ENCODE peak calls at places on chromosomes 7 and 10, in five cellular contexts. J is epithelial cell of esophagus; D is PC-3; S is NCI-H1092 treated with DMSO at 0.1 percent for 48 hours; Z is CD4-positive, alpha-beta memory T cell. R is an unnamed sample.

GRCh38 chr10:132658546-132659205 is 121.1 kb downstream of the INPP5A start:
- DNase-seq in J (no peak), D (no peak), Z (no peak), S (no peak), R (no peak)

GRCh38 chr7:5525271-5526189 is 101.9 kb upstream of the TNRC18 start:
- DNase-seq in J (peak; percentile 78), D (peak; percentile 40), S (no peak), Z (peak; percentile 45), R (peak; percentile 77)

GRCh38 chr7:115789901-115790300 is 240.7 kb downstream of the TFEC start:
- DNase-seq in D (no peak), S (no peak), Z (no peak), J (no peak), R (no peak)

GRCh38 chr10:22634606-22635467 is 79.5 kb downstream of the PIP4K2A start:
- DNase-seq in S (no peak), Z (no peak), D (no peak), J (no peak), R (no peak)

GRCh38 chr7:140696679-140697446 is at the start of gene NDUFB2:
- DNase-seq in J (peak; percentile 81), D (peak; percentile 61), S (peak; percentile 90), Z (peak; percentile 84), R (peak; percentile 74)

GRCh38 chr7:4838626-4839334 is 23.1 kb downstream of the PAPOLB start:
- DNase-seq in Z (no peak), J (no peak), D (no peak), S (no peak), R (no peak)

GRCh38 chr10:103564799-103565365 is 71.4 kb downstream of the NEURL1 start:
- DNase-seq in Z (no peak), D (peak; percentile 23), J (peak; percentile 20), S (no peak), R (no peak)

GRCh38 chr10:44891721-44892120 is 19.4 kb upstream of the TMEM72 start:
- DNase-seq in Z (no peak), S (no peak), J (no peak), D (no peak), R (no peak)

GRCh38 chr7:52120908-52121307 is 804.3 kb upstream of the COBL start:
- DNase-seq in J (no peak), D (no peak), S (no peak), Z (no peak), R (no peak)

GRCh38 chr7:40715053-40715430 is 580.2 kb downstream of the SUGCT start:
- DNase-seq in Z (no peak), S (no peak), D (no peak), J (no peak), R (peak; percentile 24)

GRCh38 chr10:125027889-125028288 is 86.0 kb downstream of the ZRANB1 start:
- DNase-seq in J (no peak), Z (no peak), D (no peak), S (no peak), R (no peak)

GRCh38 chr10:75029874-75030273 is 81.6 kb upstream of the SAMD8 start:
- DNase-seq in S (no peak), Z (no peak), D (no peak), J (no peak), R (no peak)

GRCh38 chr10:10903620-10904019 is 114.1 kb upstream of the CELF2 start:
- DNase-seq in Z (no peak), J (no peak), S (no peak), D (no peak), R (no peak)

GRCh38 chr10:52658112-52658511 is 114.5 kb downstream of the MBL2 start:
- DNase-seq in Z (no peak), D (no peak), S (no peak), J (no peak), R (no peak)

GRCh38 chr7:114426824-114427223 is 12.2 kb downstream of the FOXP2 start:
- DNase-seq in D (peak; percentile 37), Z (no peak), S (peak; percentile 51), J (peak; percentile 33), R (peak; percentile 33)

GRCh38 chr10:73773152-73773879 is 8.5 kb upstream of the CHCHD1 start:
- DNase-seq in Z (peak; percentile 29), J (no peak), S (peak; percentile 47), D (no peak), R (no peak)

GRCh38 chr7:150947761-150948680 is 30.1 kb downstream of the KCNH2 start:
- DNase-seq in D (no peak), Z (no peak), S (no peak), J (no peak), R (no peak)

GRCh38 chr10:79196470-79197461 is 128.0 kb downstream of the ZMIZ1 start:
- DNase-seq in J (peak; percentile 69), S (peak; percentile 39), Z (peak; percentile 54), D (peak; percentile 100), R (peak; percentile 28)

GRCh38 chr10:75202321-75203096 is 8.1 kb upstream of the VDAC2 start:
- DNase-seq in Z (no peak), J (peak; percentile 74), S (no peak), D (peak; percentile 86), R (peak; percentile 51)

GRCh38 chr7:84603545-84603944 is 409.0 kb upstream of the SEMA3A start:
- DNase-seq in Z (no peak), J (no peak), D (no peak), S (no peak), R (no peak)

GRCh38 chr10:119355930-119356329 is 148.6 kb downstream of the GRK5 start:
- DNase-seq in S (no peak), J (no peak), Z (no peak), D (peak; percentile 5), R (no peak)

GRCh38 chr10:132684164-132684891 is 101.6 kb downstream of the NKX6-2 start:
- DNase-seq in S (no peak), J (peak; percentile 67), D (peak; percentile 72), Z (peak; percentile 32), R (no peak)

GRCh38 chr10:117677239-117677638 is 134.7 kb downstream of the EMX2 start:
- DNase-seq in D (peak; percentile 63), J (peak; percentile 49), Z (no peak), S (no peak), R (no peak)

GRCh38 chr7:101362334-101363195 is at the start of gene COL26A1:
- DNase-seq in Z (peak; percentile 5), D (no peak), S (peak; percentile 25), J (no peak), R (no peak)

GRCh38 chr7:138781004-138781403 is 16.8 kb upstream of the TMEM213 start:
- DNase-seq in Z (no peak), S (no peak), D (no peak), J (no peak), R (no peak)

GRCh38 chr10:132329565-132330485 is 2.2 kb upstream of the LRRC27 start:
- DNase-seq in J (peak; percentile 11), D (peak; percentile 75), Z (peak; percentile 19), S (no peak), R (peak; percentile 70)

GRCh38 chr7:38932509-38933168 is 23.6 kb upstream of the VPS41 start:
- DNase-seq in S (peak; percentile 75), Z (peak; percentile 12), J (peak; percentile 63), D (peak; percentile 63), R (peak; percentile 37)

GRCh38 chr7:12423995-12424745 is 20.5 kb upstream of the VWDE start:
- DNase-seq in D (no peak), S (no peak), Z (no peak), J (no peak), R (no peak)